ENCODE peak calls at places on chromosomes 4 and X, in ten cellular contexts. I is choroid plexus epithelial cell, F is Peyer's patch, L is GM12864, M is fibroblast of lung, W is hepatocyte, N is cardiac muscle cell, J is pancreas, R is breast epithelium, Z is A549. T is an unnamed sample.

GRCh38 chr4:113051361-113051760 is 1.9 kb downstream of the ANK2 start:
- DNase-seq in I (no peak), Z (no peak), L (no peak), R (no peak), M (no peak), N (no peak), W (no peak), J (no peak), F (no peak), T (no peak)

GRCh38 chr4:47342796-47343195 is 120.7 kb downstream of the COMMD8 start:
- DNase-seq in F (no peak), Z (no peak), L (no peak), M (no peak), J (no peak), N (no peak), W (no peak), I (no peak), R (no peak), T (no peak)

GRCh38 chr4:24857996-24858395 is 54.8 kb downstream of the CCDC149 start:
- DNase-seq in W (no peak), N (peak), M (peak), L (no peak), I (peak), F (no peak), R (no peak), Z (no peak), J (no peak), T (no peak)

GRCh38 chrX:138710311-138710791 is 1.2 kb downstream of the FGF13 start:
- DNase-seq in L (no peak), W (peak), F (no peak), I (no peak), N (peak), Z (no peak), M (no peak), J (peak), R (no peak), T (no peak)

GRCh38 chr4:40524642-40525041 is 105.0 kb downstream of the RBM47 start:
- DNase-seq in F (no peak), W (no peak), I (peak), L (no peak), N (no peak), R (no peak), Z (no peak), M (peak), J (no peak), T (no peak)

GRCh38 chr4:139665690-139666529 is at the start of gene MGST2:
- DNase-seq in R (peak), J (peak), W (peak), F (peak), Z (peak), L (peak), M (peak), I (peak), N (peak), T (peak)

GRCh38 chr4:92387459-92388069 is 83.8 kb downstream of the GRID2 start:
- DNase-seq in I (peak), W (peak), J (no peak), F (no peak), N (peak), M (peak), L (no peak), R (no peak), Z (peak), T (no peak)

GRCh38 chr4:23567338-23567737 is 322.5 kb downstream of the PPARGC1A start:
- DNase-seq in M (no peak), J (no peak), I (no peak), F (no peak), L (no peak), R (no peak), N (no peak), Z (no peak), W (no peak), T (no peak)

GRCh38 chrX:135528756-135529155 is 8.3 kb downstream of the INTS6L start:
- DNase-seq in N (no peak), R (no peak), I (no peak), L (no peak), F (no peak), J (no peak), W (no peak), M (no peak), Z (no peak), T (no peak)

GRCh38 chr4:73315091-73315490 is 56.5 kb upstream of the ANKRD17 start:
- DNase-seq in W (no peak), Z (no peak), L (no peak), J (no peak), R (no peak), F (no peak), I (peak), N (no peak), M (peak), T (no peak)

GRCh38 chrX:15903186-15903681 is 48.6 kb upstream of the AP1S2 start:
- DNase-seq in N (no peak), F (peak), L (peak), Z (no peak), J (no peak), M (no peak), R (no peak), I (no peak), W (no peak), T (no peak)

GRCh38 chrX:136168929-136169735 is 21.8 kb downstream of the FHL1 start:
- DNase-seq in I (peak), F (no peak), J (no peak), N (peak), R (no peak), L (no peak), Z (no peak), W (peak), M (peak), T (no peak)

GRCh38 chr4:82372502-82372873 is 1.3 kb downstream of the HNRNPD start:
- DNase-seq in R (peak), I (peak), L (no peak), F (peak), W (peak), M (peak), Z (no peak), J (peak), N (peak), T (peak)

GRCh38 chr4:158036998-158037397 is 135.8 kb downstream of the GASK1B start:
- DNase-seq in Z (no peak), I (no peak), N (no peak), W (no peak), M (no peak), R (no peak), F (no peak), J (peak), L (no peak), T (no peak)

GRCh38 chrX:151816914-151817313 is 82.4 kb downstream of the CNGA2 start:
- DNase-seq in Z (no peak), L (no peak), N (no peak), M (no peak), I (no peak), W (no peak), J (no peak), F (no peak), R (no peak), T (no peak)

GRCh38 chr4:185101354-185101890 is 41.6 kb upstream of the SLC25A4 start:
- DNase-seq in L (no peak), Z (no peak), N (no peak), F (no peak), I (no peak), M (no peak), W (no peak), R (no peak), J (no peak), T (no peak)

GRCh38 chr4:164997324-164997723 is 19.9 kb upstream of the TRIM61 start:
- DNase-seq in W (no peak), M (peak), J (no peak), F (no peak), Z (no peak), L (no peak), R (no peak), N (no peak), I (peak), T (no peak)

GRCh38 chr4:74543983-74544382 is 99.0 kb downstream of the AREG start:
- DNase-seq in M (peak), N (no peak), F (no peak), Z (no peak), I (peak), R (no peak), L (no peak), J (no peak), W (peak), T (no peak)

GRCh38 chr4:100360211-100360610 is 157.6 kb downstream of the EMCN start:
- DNase-seq in R (no peak), I (no peak), F (no peak), Z (no peak), L (no peak), N (no peak), W (no peak), J (no peak), M (no peak), T (no peak)

GRCh38 chr4:67122029-67122428 is 423.3 kb downstream of the CENPC start:
- DNase-seq in Z (no peak), M (no peak), N (peak), R (no peak), J (no peak), L (no peak), W (peak), I (peak), F (no peak), T (no peak)

GRCh38 chr4:129342820-129343219 is 246.9 kb downstream of the C4orf33 start:
- DNase-seq in L (no peak), W (peak), I (peak), J (no peak), N (no peak), F (no peak), M (peak), R (no peak), Z (no peak), T (no peak)

GRCh38 chr4:47032405-47033106 is 1.2 kb downstream of the GABRB1 start:
- DNase-seq in M (peak), L (no peak), I (peak), Z (peak), N (peak), F (no peak), J (peak), R (no peak), W (peak), T (no peak)

GRCh38 chr4:2254665-2255500 is 7.0 kb downstream of the MXD4 start:
- DNase-seq in F (peak), W (peak), M (no peak), I (no peak), L (no peak), R (peak), Z (no peak), J (no peak), N (no peak), T (no peak)

GRCh38 chr4:108383157-108383556 is 214.4 kb upstream of the LEF1 start:
- DNase-seq in I (no peak), L (no peak), R (no peak), J (no peak), Z (no peak), F (no peak), N (no peak), W (no peak), M (no peak), T (no peak)

GRCh38 chr4:24768604-24769003 is 26.8 kb upstream of the SOD3 start:
- DNase-seq in J (no peak), Z (no peak), N (no peak), L (peak), W (no peak), R (no peak), I (no peak), F (no peak), M (no peak), T (no peak)

GRCh38 chr4:52963976-52964375 is 101.9 kb downstream of the RASL11B start:
- DNase-seq in L (no peak), R (no peak), W (no peak), M (no peak), I (no peak), Z (no peak), N (no peak), J (no peak), F (no peak), T (no peak)

GRCh38 chr4:21733894-21734630 is 214.5 kb downstream of the KCNIP4 start:
- DNase-seq in Z (no peak), J (no peak), I (no peak), M (no peak), R (no peak), L (no peak), W (no peak), N (peak), F (no peak), T (no peak)

GRCh38 chr4:26173619-26174018 is 147.2 kb upstream of the RBPJ start:
- DNase-seq in W (peak), J (no peak), Z (no peak), N (peak), R (no peak), L (no peak), M (peak), F (no peak), I (peak), T (no peak)

GRCh38 chr4:96739101-96739500 is 899.2 kb downstream of the PDHA2 start:
- DNase-seq in R (no peak), L (no peak), N (no peak), Z (no peak), W (no peak), I (peak), M (no peak), J (no peak), F (no peak), T (no peak)

GRCh38 chrX:129585143-129585542 is 45.1 kb downstream of the OCRL start:
- DNase-seq in M (no peak), F (no peak), I (no peak), J (no peak), L (no peak), W (no peak), N (no peak), R (no peak), Z (no peak), T (no peak)

GRCh38 chr4:12146349-12146748 is 717.7 kb upstream of the HS3ST1 start:
- DNase-seq in N (no peak), Z (no peak), L (no peak), R (no peak), W (no peak), J (no peak), M (no peak), F (no peak), I (no peak), T (no peak)

GRCh38 chrX:103170216-103170615 is 44.7 kb upstream of the BEX4 start:
- DNase-seq in F (no peak), R (no peak), N (no peak), Z (no peak), W (no peak), J (no peak), M (no peak), L (no peak), I (peak), T (no peak)

GRCh38 chr4:997375-998071 is 4.3 kb upstream of the SLC26A1 start:
- DNase-seq in L (no peak), M (no peak), Z (no peak), I (no peak), F (no peak), W (peak), R (no peak), J (peak), N (peak), T (no peak)

GRCh38 chr4:993111-994029 is at the start of gene SLC26A1:
- DNase-seq in M (no peak), F (no peak), I (no peak), N (no peak), L (no peak), R (no peak), Z (no peak), W (peak), J (peak), T (no peak)

GRCh38 chr4:996030-996993 is 3.1 kb upstream of the SLC26A1 start:
- DNase-seq in L (no peak), I (no peak), F (no peak), N (no peak), R (no peak), J (no peak), M (no peak), Z (no peak), W (peak), T (no peak)

GRCh38 chr4:996994-997374 is 3.8 kb upstream of the SLC26A1 start:
- DNase-seq in W (no peak), Z (no peak), M (no peak), I (no peak), N (no peak), F (no peak), L (no peak), R (no peak), J (peak), T (no peak)

DNA sequence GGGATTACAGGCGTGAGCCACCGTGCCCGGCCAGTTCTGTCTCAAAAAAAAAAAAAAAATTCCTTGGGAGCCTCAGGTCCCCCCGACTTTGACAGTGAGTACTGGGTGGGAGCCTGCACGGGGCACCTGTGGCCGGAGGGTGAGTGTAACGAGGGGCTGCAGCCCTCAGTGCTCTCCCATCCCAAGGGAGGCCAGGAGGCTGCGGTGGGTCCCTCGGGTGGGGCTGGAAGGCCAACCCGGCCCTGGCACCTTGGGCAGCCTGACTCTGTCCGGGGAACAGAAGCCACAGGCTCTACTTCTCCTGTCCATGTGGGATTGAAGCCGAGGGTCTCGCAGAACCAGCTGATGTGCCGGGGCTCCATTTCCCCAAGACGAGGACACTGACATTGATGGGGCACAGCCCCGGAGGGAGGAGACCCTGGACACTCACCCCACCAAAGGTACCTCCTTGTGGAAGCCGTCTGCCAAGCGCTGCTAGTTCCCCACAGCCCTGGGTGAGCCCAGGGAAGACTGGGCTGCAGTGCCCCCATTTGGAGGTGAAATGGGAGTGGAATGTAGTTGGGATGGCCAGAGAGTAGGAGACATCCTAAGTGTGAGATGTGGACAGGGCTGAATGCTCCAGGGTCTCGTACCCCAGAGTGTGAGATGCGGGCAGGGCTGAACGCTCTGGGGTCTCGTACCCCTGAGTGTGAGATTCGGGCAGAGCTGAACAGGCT is 2.3 kb upstream of the SLC26A1 start:
- DNase-seq in Z (no peak), N (no peak), F (no peak), L (no peak), I (no peak), J (peak), W (no peak), R (no peak), M (no peak), T (no peak)
- TF ChIP-seq CTCF in Z (no peak), N (peak), F (no peak), L (no peak), I (peak), J (no peak), W (no peak), R (no peak), M (no peak), T (no peak)

GRCh38 chr4:122305853-122306252 is 73.0 kb upstream of the ADAD1 start:
- DNase-seq in F (no peak), R (no peak), Z (no peak), W (no peak), J (no peak), N (no peak), I (no peak), M (no peak), L (no peak), T (no peak)

DNA sequence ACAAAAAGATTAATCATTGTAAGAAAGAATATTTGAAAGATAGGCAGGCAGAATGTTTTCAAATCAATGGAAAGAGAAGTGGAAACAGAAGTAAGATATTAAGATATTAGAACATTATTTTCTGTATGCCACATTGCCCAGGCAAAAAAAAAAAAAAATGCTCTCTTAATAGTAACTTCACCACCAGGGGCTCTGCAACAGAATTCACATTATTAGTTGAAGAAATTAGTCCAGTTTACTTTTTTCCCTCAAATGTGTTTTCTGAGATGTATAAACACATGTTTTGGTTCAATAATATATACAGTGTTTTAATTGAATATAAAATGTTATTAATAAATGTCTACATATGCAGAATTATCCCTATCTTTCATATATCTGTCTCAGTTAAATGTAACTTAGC is 78.0 kb upstream of the ADAD1 start:
- DNase-seq in L (no peak), W (no peak), I (peak), J (no peak), M (no peak), Z (no peak), N (no peak), R (no peak), F (no peak), T (no peak)
- TF ChIP-seq CTCF in L (peak), W (peak), I (peak), J (no peak), M (no peak), Z (no peak), N (peak), R (no peak), F (no peak), T (no peak)

DNA sequence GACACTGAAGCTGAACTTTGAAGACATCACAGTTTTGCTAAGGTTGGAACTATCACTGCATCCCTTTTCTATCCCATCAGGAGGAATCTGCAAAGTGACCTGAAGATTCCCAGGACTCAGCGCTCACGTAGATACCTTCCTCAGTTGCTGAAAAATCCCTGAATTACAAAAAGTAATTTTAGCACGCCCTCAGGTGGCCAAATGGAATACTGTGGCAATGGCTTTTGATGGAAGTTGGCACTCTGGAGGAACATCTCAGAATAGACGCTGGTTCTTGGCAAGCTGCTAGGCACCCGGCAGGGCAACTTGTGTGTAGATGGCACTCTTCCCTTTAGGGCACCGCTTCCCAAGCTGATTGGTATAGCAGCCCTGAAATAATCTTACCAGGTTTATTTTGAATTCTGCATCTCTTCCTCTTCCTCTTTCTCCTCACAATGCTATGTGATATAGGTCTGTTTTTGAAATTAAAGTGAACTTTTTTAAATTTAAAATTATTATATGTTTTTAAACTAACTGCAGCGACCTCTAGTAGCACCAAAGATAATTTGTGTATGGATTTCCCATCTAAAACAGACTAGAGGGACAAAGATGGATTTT is 16.3 kb upstream of the ESX1 start:
- DNase-seq in W (peak), Z (peak), J (no peak), L (no peak), I (peak), M (peak), F (no peak), N (peak), R (peak), T (peak)
- TF ChIP-seq CTCF in W (peak), Z (peak), J (no peak), L (peak), I (peak), M (peak), F (no peak), N (peak), R (peak), T (peak)

GRCh38 chr4:8112036-8112576 is 46.5 kb downstream of the ABLIM2 start:
- DNase-seq in J (no peak), N (no peak), Z (no peak), I (no peak), F (no peak), R (no peak), L (no peak), W (no peak), M (no peak), T (no peak)

GRCh38 chr4:8109406-8110065 is 49.1 kb downstream of the ABLIM2 start:
- DNase-seq in M (no peak), L (no peak), W (no peak), Z (no peak), J (no peak), I (no peak), F (no peak), R (no peak), N (no peak), T (no peak)

GRCh38 chr4:8108991-8109390 is 49.6 kb downstream of the ABLIM2 start:
- DNase-seq in R (no peak), L (no peak), Z (no peak), F (no peak), J (no peak), W (no peak), I (no peak), M (no peak), N (no peak), T (no peak)

GRCh38 chr4:8108261-8108660 is 50.4 kb downstream of the ABLIM2 start:
- DNase-seq in R (no peak), M (no peak), F (no peak), L (no peak), W (no peak), I (no peak), Z (no peak), J (peak), N (no peak), T (no peak)

GRCh38 chr4:8110071-8110986 is 48.3 kb downstream of the ABLIM2 start:
- DNase-seq in L (no peak), W (peak), Z (no peak), R (no peak), F (no peak), N (peak), J (no peak), I (peak), M (no peak), T (no peak)
- TF ChIP-seq CTCF in L (peak), W (peak), Z (no peak), R (no peak), F (no peak), N (no peak), J (no peak), I (peak), M (no peak), T (no peak)

GRCh38 chr4:163654621-163655020 is 160.1 kb downstream of the TMA16 start:
- DNase-seq in I (no peak), Z (no peak), J (no peak), L (no peak), N (no peak), W (no peak), F (no peak), M (no peak), R (no peak), T (no peak)
- TF ChIP-seq CTCF in I (no peak), Z (no peak), J (no peak), L (no peak), N (no peak), W (no peak), F (no peak), M (no peak), R (no peak), T (no peak)